ENCODE peak calls at places on chromosomes 2 and 18, in seven cellular contexts. O, G, K, H, A, I and L are unnamed samples.

GRCh38 chr2:43370705-43371104 is 144.3 kb upstream of the ZFP36L2 start:
- DNase-seq in K (no peak), H (peak; percentile 23), I (no peak), G (peak; percentile 28), A (no peak), O (no peak), L (peak; percentile 82)

GRCh38 chr2:234161932-234162331 is 111.4 kb downstream of the SPP2 start:
- DNase-seq in I (no peak), H (no peak), G (no peak), K (no peak), A (no peak), O (no peak), L (no peak)

GRCh38 chr2:226185613-226186211 is 613.9 kb downstream of the IRS1 start:
- DNase-seq in I (no peak), O (peak; percentile 20), K (no peak), H (no peak), A (no peak), G (no peak), L (no peak)

GRCh38 chr2:75547345-75548035 is 13.2 kb downstream of the EVA1A start:
- DNase-seq in H (no peak), G (no peak), I (no peak), A (no peak), O (no peak), K (no peak), L (no peak)

GRCh38 chr2:30453498-30453897 is 6.5 kb downstream of the LCLAT1 start:
- DNase-seq in K (no peak), I (no peak), G (no peak), O (no peak), H (no peak), A (no peak), L (no peak)

GRCh38 chr2:161992526-161992925 is 81.5 kb downstream of the DPP4 start:
- DNase-seq in O (no peak), I (no peak), G (no peak), A (no peak), K (peak; percentile 12), H (no peak), L (no peak)

GRCh38 chr2:223941579-223942277 is 3.4 kb downstream of the WDFY1 start:
- DNase-seq in G (no peak), O (no peak), K (no peak), A (no peak), H (no peak), I (no peak), L (no peak)

GRCh38 chr2:158179660-158180059 is 78.0 kb downstream of the UPP2 start:
- DNase-seq in O (peak; percentile 45), G (peak; percentile 35), H (no peak), I (no peak), K (no peak), A (no peak), L (no peak)

GRCh38 chr18:59910967-59911366 is 11.2 kb downstream of the PMAIP1 start:
- DNase-seq in H (no peak), G (no peak), I (no peak), K (no peak), O (peak; percentile 32), A (no peak), L (no peak)

GRCh38 chr2:64766841-64767669 is 113.3 kb upstream of the SERTAD2 start:
- DNase-seq in A (no peak), I (no peak), O (peak; percentile 54), G (no peak), H (no peak), K (no peak), L (no peak)

GRCh38 chr2:70672990-70673647 is 94.9 kb downstream of the ADD2 start:
- DNase-seq in K (no peak), G (no peak), I (no peak), H (no peak), O (no peak), A (peak; percentile 81), L (no peak)

GRCh38 chr2:235812185-235812670 is 318.4 kb downstream of the AGAP1 start:
- DNase-seq in K (no peak), A (no peak), G (no peak), H (no peak), O (no peak), I (no peak), L (no peak)

GRCh38 chr2:12720752-12721151 is 4.0 kb downstream of the TRIB2 start:
- DNase-seq in H (no peak), K (no peak), A (no peak), O (no peak), I (no peak), G (no peak), L (no peak)

GRCh38 chr2:28436525-28437051 is 43.9 kb downstream of the FOSL2 start:
- DNase-seq in G (no peak), A (no peak), K (no peak), O (peak; percentile 30), H (peak; percentile 12), I (no peak), L (peak; percentile 63)

GRCh38 chr2:193331701-193332100 is 1137.0 kb upstream of the TMEFF2 start:
- DNase-seq in I (no peak), O (no peak), A (peak; percentile 37), H (no peak), G (no peak), K (no peak), L (no peak)

GRCh38 chr2:99643824-99644787 is 154.3 kb upstream of the REV1 start:
- DNase-seq in H (no peak), I (no peak), O (no peak), G (peak; percentile 75), K (no peak), A (peak; percentile 26), L (no peak)

GRCh38 chr2:190948671-190949070 is 65.3 kb downstream of the STAT1 start:
- DNase-seq in A (no peak), H (no peak), I (no peak), O (no peak), G (no peak), K (no peak), L (no peak)

GRCh38 chr18:49510393-49511115 is 23.5 kb upstream of the C18orf32 start:
- DNase-seq in I (peak; percentile 36), H (peak; percentile 47), K (peak; percentile 29), A (peak; percentile 90), O (peak; percentile 68), G (peak; percentile 78), L (peak; percentile 50)

GRCh38 chr2:14628906-14629305 is 3.6 kb upstream of the LRATD1 start:
- DNase-seq in A (no peak), H (no peak), G (no peak), I (no peak), O (no peak), K (no peak), L (no peak)

GRCh38 chr2:101986386-101986785 is 5.4 kb upstream of the IL1R2 start:
- DNase-seq in H (no peak), O (no peak), I (no peak), K (no peak), G (no peak), A (no peak), L (no peak)